ENCODE peak calls at places on chromosome 11, in nine cellular contexts. One of them, this sample, is unnamed.

GRCh38 chr11:119262668-119263351 is 54.1 kb downstream of the MCAM start:
- DNase-seq in right lobe of liver: no peak
- DNase-seq in tibial nerve: no peak
- DNase-seq in hepatocyte: no peak
- DNase-seq in esophagus squamous epithelium: no peak
- DNase-seq in CD4-positive, alpha-beta T cell: no peak
- DNase-seq in epithelial cell of esophagus: peak
- DNase-seq in endothelial cell: no peak
- DNase-seq in progenitor cell of endocrine pancreas: no peak
- DNase-seq in this sample: no peak

GRCh38 chr11:1831338-1832180 is 3.2 kb upstream of the SYT8 start:
- DNase-seq in right lobe of liver: peak
- DNase-seq in tibial nerve: no peak
- DNase-seq in hepatocyte: no peak
- DNase-seq in esophagus squamous epithelium: no peak
- DNase-seq in CD4-positive, alpha-beta T cell: no peak
- DNase-seq in epithelial cell of esophagus: no peak
- DNase-seq in endothelial cell: no peak
- DNase-seq in progenitor cell of endocrine pancreas: no peak
- DNase-seq in this sample: no peak

GRCh38 chr11:99419991-99420390 is 399.2 kb downstream of the CNTN5 start:
- DNase-seq in right lobe of liver: no peak
- DNase-seq in tibial nerve: no peak
- DNase-seq in hepatocyte: no peak
- DNase-seq in esophagus squamous epithelium: no peak
- DNase-seq in CD4-positive, alpha-beta T cell: no peak
- DNase-seq in epithelial cell of esophagus: peak
- DNase-seq in endothelial cell: no peak
- DNase-seq in progenitor cell of endocrine pancreas: no peak
- DNase-seq in this sample: no peak

GRCh38 chr11:134654161-134654915 is 242.3 kb upstream of the B3GAT1 start:
- DNase-seq in right lobe of liver: peak
- DNase-seq in tibial nerve: no peak
- DNase-seq in hepatocyte: no peak
- DNase-seq in esophagus squamous epithelium: no peak
- DNase-seq in CD4-positive, alpha-beta T cell: no peak
- DNase-seq in epithelial cell of esophagus: no peak
- DNase-seq in endothelial cell: no peak
- DNase-seq in progenitor cell of endocrine pancreas: no peak
- DNase-seq in this sample: no peak

GRCh38 chr11:3970101-3970500 is 114.6 kb downstream of the STIM1 start:
- DNase-seq in right lobe of liver: no peak
- DNase-seq in tibial nerve: no peak
- DNase-seq in hepatocyte: no peak
- DNase-seq in esophagus squamous epithelium: no peak
- DNase-seq in CD4-positive, alpha-beta T cell: no peak
- DNase-seq in epithelial cell of esophagus: no peak
- DNase-seq in endothelial cell: no peak
- DNase-seq in progenitor cell of endocrine pancreas: no peak
- DNase-seq in this sample: no peak

GRCh38 chr11:13103962-13104554 is 94.9 kb downstream of the RASSF10 start:
- DNase-seq in right lobe of liver: no peak
- DNase-seq in tibial nerve: no peak
- DNase-seq in hepatocyte: no peak
- DNase-seq in esophagus squamous epithelium: no peak
- DNase-seq in CD4-positive, alpha-beta T cell: no peak
- DNase-seq in epithelial cell of esophagus: no peak
- DNase-seq in endothelial cell: no peak
- DNase-seq in progenitor cell of endocrine pancreas: no peak
- DNase-seq in this sample: no peak

GRCh38 chr11:63682045-63682915 is 980 bp downstream of the RTN3 start:
- DNase-seq in right lobe of liver: no peak
- DNase-seq in tibial nerve: no peak
- DNase-seq in hepatocyte: peak
- DNase-seq in esophagus squamous epithelium: no peak
- DNase-seq in CD4-positive, alpha-beta T cell: no peak
- DNase-seq in epithelial cell of esophagus: peak
- DNase-seq in endothelial cell: no peak
- DNase-seq in progenitor cell of endocrine pancreas: no peak
- DNase-seq in this sample: no peak

GRCh38 chr11:33701831-33702230 is 1.2 kb upstream of the C11orf91 start:
- DNase-seq in right lobe of liver: no peak
- DNase-seq in tibial nerve: no peak
- DNase-seq in hepatocyte: no peak
- DNase-seq in esophagus squamous epithelium: no peak
- DNase-seq in CD4-positive, alpha-beta T cell: no peak
- DNase-seq in epithelial cell of esophagus: peak
- DNase-seq in endothelial cell: no peak
- DNase-seq in progenitor cell of endocrine pancreas: no peak
- DNase-seq in this sample: no peak

GRCh38 chr11:38046571-38047135 is 1448.6 kb upstream of the RAG2 start:
- DNase-seq in right lobe of liver: no peak
- DNase-seq in tibial nerve: no peak
- DNase-seq in hepatocyte: no peak
- DNase-seq in esophagus squamous epithelium: no peak
- DNase-seq in CD4-positive, alpha-beta T cell: no peak
- DNase-seq in epithelial cell of esophagus: no peak
- DNase-seq in endothelial cell: no peak
- DNase-seq in progenitor cell of endocrine pancreas: no peak
- DNase-seq in this sample: no peak

GRCh38 chr11:124834526-124835190 is 30.6 kb upstream of the ROBO3 start:
- DNase-seq in right lobe of liver: no peak
- DNase-seq in tibial nerve: no peak
- DNase-seq in hepatocyte: no peak
- DNase-seq in esophagus squamous epithelium: no peak
- DNase-seq in CD4-positive, alpha-beta T cell: no peak
- DNase-seq in epithelial cell of esophagus: no peak
- DNase-seq in endothelial cell: no peak
- DNase-seq in progenitor cell of endocrine pancreas: no peak
- DNase-seq in this sample: no peak

GRCh38 chr11:66313321-66314185 is 3.3 kb downstream of the CD248 start:
- DNase-seq in right lobe of liver: peak
- DNase-seq in tibial nerve: no peak
- DNase-seq in hepatocyte: peak
- DNase-seq in esophagus squamous epithelium: no peak
- DNase-seq in CD4-positive, alpha-beta T cell: no peak
- DNase-seq in epithelial cell of esophagus: no peak
- DNase-seq in endothelial cell: no peak
- DNase-seq in progenitor cell of endocrine pancreas: no peak
- DNase-seq in this sample: no peak
- TF ChIP-seq CTCF in right lobe of liver: no peak
- TF ChIP-seq CTCF in tibial nerve: no peak
- TF ChIP-seq CTCF in hepatocyte: peak
- TF ChIP-seq CTCF in esophagus squamous epithelium: no peak
- TF ChIP-seq CTCF in CD4-positive, alpha-beta T cell: no peak
- TF ChIP-seq CTCF in epithelial cell of esophagus: no peak
- TF ChIP-seq CTCF in endothelial cell: no peak
- TF ChIP-seq CTCF in progenitor cell of endocrine pancreas: peak
- TF ChIP-seq CTCF in this sample: peak

DNA sequence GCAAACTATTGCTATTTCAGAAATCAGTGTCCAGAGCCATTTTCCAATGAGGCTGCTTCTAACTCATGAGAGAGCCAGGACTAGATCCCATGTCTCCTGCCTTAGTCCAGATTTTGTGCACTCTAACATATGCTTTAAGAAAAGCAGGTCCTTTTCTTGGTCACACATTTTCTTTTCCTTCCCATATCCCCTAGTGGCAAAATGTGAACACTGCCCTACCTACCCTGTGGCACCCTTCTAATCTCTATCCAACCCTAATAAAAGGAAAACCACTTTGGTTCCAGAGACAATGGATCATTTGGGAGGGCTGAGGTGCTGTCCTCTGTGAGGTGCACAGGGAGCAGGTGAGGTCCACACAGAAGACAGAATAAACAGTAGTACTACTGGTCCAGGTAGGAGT is 72.0 kb upstream of the DDI1 start:
- DNase-seq in right lobe of liver: no peak
- DNase-seq in tibial nerve: no peak
- DNase-seq in hepatocyte: no peak
- DNase-seq in esophagus squamous epithelium: no peak
- DNase-seq in CD4-positive, alpha-beta T cell: no peak
- DNase-seq in epithelial cell of esophagus: no peak
- DNase-seq in endothelial cell: no peak
- DNase-seq in progenitor cell of endocrine pancreas: no peak
- DNase-seq in this sample: no peak
- TF ChIP-seq CTCF in right lobe of liver: no peak
- TF ChIP-seq CTCF in tibial nerve: no peak
- TF ChIP-seq CTCF in hepatocyte: no peak
- TF ChIP-seq CTCF in esophagus squamous epithelium: no peak
- TF ChIP-seq CTCF in CD4-positive, alpha-beta T cell: no peak
- TF ChIP-seq CTCF in epithelial cell of esophagus: peak
- TF ChIP-seq CTCF in endothelial cell: no peak
- TF ChIP-seq CTCF in progenitor cell of endocrine pancreas: peak
- TF ChIP-seq CTCF in this sample: no peak

GRCh38 chr11:78270993-78271392 is 82.3 kb downstream of the USP35 start:
- DNase-seq in right lobe of liver: no peak
- DNase-seq in tibial nerve: no peak
- DNase-seq in hepatocyte: no peak
- DNase-seq in esophagus squamous epithelium: no peak
- DNase-seq in CD4-positive, alpha-beta T cell: no peak
- DNase-seq in epithelial cell of esophagus: no peak
- DNase-seq in endothelial cell: no peak
- DNase-seq in progenitor cell of endocrine pancreas: no peak
- DNase-seq in this sample: no peak

GRCh38 chr11:78274739-78275138 is 86.0 kb downstream of the USP35 start:
- DNase-seq in right lobe of liver: no peak
- DNase-seq in tibial nerve: no peak
- DNase-seq in hepatocyte: no peak
- DNase-seq in esophagus squamous epithelium: no peak
- DNase-seq in CD4-positive, alpha-beta T cell: no peak
- DNase-seq in epithelial cell of esophagus: no peak
- DNase-seq in endothelial cell: no peak
- DNase-seq in progenitor cell of endocrine pancreas: no peak
- DNase-seq in this sample: no peak

GRCh38 chr11:78281511-78281910 is 92.8 kb downstream of the USP35 start:
- DNase-seq in right lobe of liver: no peak
- DNase-seq in tibial nerve: no peak
- DNase-seq in hepatocyte: no peak
- DNase-seq in esophagus squamous epithelium: no peak
- DNase-seq in CD4-positive, alpha-beta T cell: no peak
- DNase-seq in epithelial cell of esophagus: no peak
- DNase-seq in endothelial cell: no peak
- DNase-seq in progenitor cell of endocrine pancreas: no peak
- DNase-seq in this sample: no peak

GRCh38 chr11:78277314-78277994 is 88.7 kb downstream of the USP35 start:
- DNase-seq in right lobe of liver: no peak
- DNase-seq in tibial nerve: no peak
- DNase-seq in hepatocyte: peak
- DNase-seq in esophagus squamous epithelium: no peak
- DNase-seq in CD4-positive, alpha-beta T cell: no peak
- DNase-seq in epithelial cell of esophagus: no peak
- DNase-seq in endothelial cell: no peak
- DNase-seq in progenitor cell of endocrine pancreas: no peak
- DNase-seq in this sample: no peak

GRCh38 chr11:78276311-78276710 is 87.6 kb downstream of the USP35 start:
- DNase-seq in right lobe of liver: no peak
- DNase-seq in tibial nerve: no peak
- DNase-seq in hepatocyte: no peak
- DNase-seq in esophagus squamous epithelium: no peak
- DNase-seq in CD4-positive, alpha-beta T cell: no peak
- DNase-seq in epithelial cell of esophagus: no peak
- DNase-seq in endothelial cell: no peak
- DNase-seq in progenitor cell of endocrine pancreas: no peak
- DNase-seq in this sample: no peak
- TF ChIP-seq CTCF in right lobe of liver: no peak
- TF ChIP-seq CTCF in tibial nerve: no peak
- TF ChIP-seq CTCF in hepatocyte: no peak
- TF ChIP-seq CTCF in esophagus squamous epithelium: no peak
- TF ChIP-seq CTCF in CD4-positive, alpha-beta T cell: no peak
- TF ChIP-seq CTCF in epithelial cell of esophagus: no peak
- TF ChIP-seq CTCF in endothelial cell: no peak
- TF ChIP-seq CTCF in progenitor cell of endocrine pancreas: no peak
- TF ChIP-seq CTCF in this sample: no peak

GRCh38 chr11:9266132-9266736 is 1.1 kb upstream of the DENND5A start:
- DNase-seq in right lobe of liver: no peak
- DNase-seq in tibial nerve: no peak
- DNase-seq in hepatocyte: peak
- DNase-seq in esophagus squamous epithelium: no peak
- DNase-seq in CD4-positive, alpha-beta T cell: no peak
- DNase-seq in epithelial cell of esophagus: no peak
- DNase-seq in endothelial cell: no peak
- DNase-seq in progenitor cell of endocrine pancreas: no peak
- DNase-seq in this sample: no peak

GRCh38 chr11:9263840-9264380 is 1.2 kb downstream of the DENND5A start:
- DNase-seq in right lobe of liver: no peak
- DNase-seq in tibial nerve: no peak
- DNase-seq in hepatocyte: no peak
- DNase-seq in esophagus squamous epithelium: no peak
- DNase-seq in CD4-positive, alpha-beta T cell: no peak
- DNase-seq in epithelial cell of esophagus: no peak
- DNase-seq in endothelial cell: no peak
- DNase-seq in progenitor cell of endocrine pancreas: no peak
- DNase-seq in this sample: no peak

GRCh38 chr11:9265211-9266131 is at the start of gene DENND5A:
- DNase-seq in right lobe of liver: peak
- DNase-seq in tibial nerve: peak
- DNase-seq in hepatocyte: peak
- DNase-seq in esophagus squamous epithelium: peak
- DNase-seq in CD4-positive, alpha-beta T cell: peak
- DNase-seq in epithelial cell of esophagus: peak
- DNase-seq in endothelial cell: peak
- DNase-seq in progenitor cell of endocrine pancreas: peak
- DNase-seq in this sample: peak

GRCh38 chr11:9264381-9265210 is 554 bp downstream of the DENND5A start:
- DNase-seq in right lobe of liver: peak
- DNase-seq in tibial nerve: peak
- DNase-seq in hepatocyte: peak
- DNase-seq in esophagus squamous epithelium: peak
- DNase-seq in CD4-positive, alpha-beta T cell: peak
- DNase-seq in epithelial cell of esophagus: peak
- DNase-seq in endothelial cell: peak
- DNase-seq in progenitor cell of endocrine pancreas: peak
- DNase-seq in this sample: no peak

DNA sequence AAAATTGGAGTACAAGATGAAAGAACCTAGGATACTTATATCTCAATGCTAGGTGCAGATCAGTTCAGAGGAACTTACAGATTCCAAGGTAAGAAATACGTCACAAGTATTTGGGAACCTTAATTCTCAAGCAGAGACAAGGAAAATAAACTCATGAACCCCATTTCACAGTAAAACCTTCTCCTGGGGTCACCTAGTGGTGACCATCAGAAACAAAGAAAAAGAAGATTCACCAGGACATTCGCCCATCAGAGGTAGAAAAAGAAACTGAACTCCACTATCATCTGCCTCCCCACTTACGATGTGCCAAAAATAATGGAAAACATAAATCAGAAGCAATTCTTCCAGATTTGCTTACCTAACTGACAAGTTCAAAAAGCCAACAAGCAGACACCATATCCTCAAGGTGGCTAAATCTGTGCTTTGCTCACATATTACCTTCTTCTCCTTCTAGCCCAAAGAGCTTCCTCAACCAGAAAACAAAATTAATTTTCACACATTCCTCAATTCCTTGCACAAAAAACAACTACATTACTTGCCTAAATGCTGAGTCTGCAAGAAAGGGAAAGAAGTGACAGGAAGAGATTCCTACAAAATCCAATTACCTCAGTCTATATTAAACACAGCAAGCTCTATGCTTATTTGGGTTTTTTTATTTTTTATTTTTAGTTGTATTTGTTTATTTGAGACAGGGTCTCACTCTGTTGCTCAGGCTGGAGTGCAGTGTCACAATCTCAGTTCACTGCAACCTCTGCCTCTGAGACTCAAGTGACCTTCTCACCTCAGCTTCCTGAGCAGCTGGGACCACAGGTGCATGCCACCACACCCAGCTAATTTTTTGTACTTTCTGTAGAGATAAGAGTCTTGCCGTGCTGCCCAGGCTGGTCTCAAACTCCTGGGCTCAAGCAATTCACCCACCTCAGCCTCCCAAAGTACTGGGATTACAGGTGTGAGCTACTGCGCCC is 4.7 kb downstream of the DENND5A start:
- DNase-seq in right lobe of liver: no peak
- DNase-seq in tibial nerve: no peak
- DNase-seq in hepatocyte: no peak
- DNase-seq in esophagus squamous epithelium: no peak
- DNase-seq in CD4-positive, alpha-beta T cell: no peak
- DNase-seq in epithelial cell of esophagus: no peak
- DNase-seq in endothelial cell: no peak
- DNase-seq in progenitor cell of endocrine pancreas: no peak
- DNase-seq in this sample: no peak
- TF ChIP-seq CTCF in right lobe of liver: no peak
- TF ChIP-seq CTCF in tibial nerve: peak
- TF ChIP-seq CTCF in hepatocyte: no peak
- TF ChIP-seq CTCF in esophagus squamous epithelium: no peak
- TF ChIP-seq CTCF in CD4-positive, alpha-beta T cell: no peak
- TF ChIP-seq CTCF in epithelial cell of esophagus: no peak
- TF ChIP-seq CTCF in endothelial cell: no peak
- TF ChIP-seq CTCF in progenitor cell of endocrine pancreas: no peak
- TF ChIP-seq CTCF in this sample: no peak